ENCODE peak calls at places on chromosomes 4 and X, in seven cellular contexts. One of them, this sample, is unnamed.

GRCh38 chr4:84378983-84379382 is 120.1 kb downstream of the NKX6-1 start:
- DNase-seq in testis: no peak
- DNase-seq in left lung: no peak
- DNase-seq in body of pancreas: no peak
- DNase-seq in HFF-Myc: no peak
- DNase-seq in astrocyte of the spinal cord: no peak
- DNase-seq in dorsolateral prefrontal cortex: no peak
- DNase-seq in this sample: no peak

GRCh38 chr4:115325836-115326235 is 212.4 kb upstream of the NDST4 start:
- DNase-seq in testis: no peak
- DNase-seq in left lung: no peak
- DNase-seq in body of pancreas: no peak
- DNase-seq in HFF-Myc: no peak
- DNase-seq in astrocyte of the spinal cord: no peak
- DNase-seq in dorsolateral prefrontal cortex: no peak
- DNase-seq in this sample: peak; percentile 2

GRCh38 chr4:48243897-48244296 is 25.7 kb downstream of the TEC start:
- DNase-seq in testis: no peak
- DNase-seq in left lung: no peak
- DNase-seq in body of pancreas: no peak
- DNase-seq in HFF-Myc: no peak
- DNase-seq in astrocyte of the spinal cord: no peak
- DNase-seq in dorsolateral prefrontal cortex: no peak
- DNase-seq in this sample: no peak

GRCh38 chr4:20395160-20395773 is 143.6 kb downstream of the SLIT2 start:
- DNase-seq in testis: peak; percentile 64
- DNase-seq in left lung: no peak
- DNase-seq in body of pancreas: peak; percentile 34
- DNase-seq in HFF-Myc: peak; percentile 12
- DNase-seq in astrocyte of the spinal cord: no peak
- DNase-seq in dorsolateral prefrontal cortex: no peak
- DNase-seq in this sample: peak; percentile 73

GRCh38 chr4:186737427-186737826 is 13.8 kb upstream of the FAT1 start:
- DNase-seq in testis: no peak
- DNase-seq in left lung: no peak
- DNase-seq in body of pancreas: no peak
- DNase-seq in HFF-Myc: no peak
- DNase-seq in astrocyte of the spinal cord: no peak
- DNase-seq in dorsolateral prefrontal cortex: no peak
- DNase-seq in this sample: no peak

GRCh38 chr4:3201718-3202702 is 46.9 kb upstream of the MSANTD1 start:
- DNase-seq in testis: peak; percentile 17
- DNase-seq in left lung: no peak
- DNase-seq in body of pancreas: peak; percentile 39
- DNase-seq in HFF-Myc: no peak
- DNase-seq in astrocyte of the spinal cord: peak; percentile 33
- DNase-seq in dorsolateral prefrontal cortex: no peak
- DNase-seq in this sample: peak; percentile 56

GRCh38 chrX:153762636-153763173 is 1.3 kb upstream of the PLXNB3 start:
- DNase-seq in testis: no peak
- DNase-seq in left lung: peak; percentile 23
- DNase-seq in body of pancreas: no peak
- DNase-seq in HFF-Myc: no peak
- DNase-seq in astrocyte of the spinal cord: no peak
- DNase-seq in dorsolateral prefrontal cortex: no peak
- DNase-seq in this sample: no peak

GRCh38 chrX:9147631-9148189 is 113.8 kb upstream of the FAM9B start:
- DNase-seq in testis: no peak
- DNase-seq in left lung: no peak
- DNase-seq in body of pancreas: no peak
- DNase-seq in HFF-Myc: no peak
- DNase-seq in astrocyte of the spinal cord: no peak
- DNase-seq in dorsolateral prefrontal cortex: no peak
- DNase-seq in this sample: no peak

GRCh38 chrX:22950278-22951266 is 49.2 kb upstream of the DDX53 start:
- DNase-seq in testis: peak; percentile 41
- DNase-seq in left lung: no peak
- DNase-seq in body of pancreas: peak; percentile 50
- DNase-seq in HFF-Myc: peak; percentile 69
- DNase-seq in astrocyte of the spinal cord: peak; percentile 81
- DNase-seq in dorsolateral prefrontal cortex: no peak
- DNase-seq in this sample: peak; percentile 94

GRCh38 chr4:102163404-102164140 is 181.7 kb downstream of the SLC39A8 start:
- DNase-seq in testis: no peak
- DNase-seq in left lung: no peak
- DNase-seq in body of pancreas: no peak
- DNase-seq in HFF-Myc: no peak
- DNase-seq in astrocyte of the spinal cord: no peak
- DNase-seq in dorsolateral prefrontal cortex: no peak
- DNase-seq in this sample: no peak

GRCh38 chr4:34766935-34767859 is 1477.1 kb downstream of the ARAP2 start:
- DNase-seq in testis: no peak
- DNase-seq in left lung: no peak
- DNase-seq in body of pancreas: no peak
- DNase-seq in HFF-Myc: no peak
- DNase-seq in astrocyte of the spinal cord: no peak
- DNase-seq in dorsolateral prefrontal cortex: no peak
- DNase-seq in this sample: no peak

GRCh38 chr4:169621754-169622481 is 1.5 kb downstream of the CLCN3 start:
- DNase-seq in testis: no peak
- DNase-seq in left lung: no peak
- DNase-seq in body of pancreas: peak; percentile 28
- DNase-seq in HFF-Myc: no peak
- DNase-seq in astrocyte of the spinal cord: peak; percentile 59
- DNase-seq in dorsolateral prefrontal cortex: no peak
- DNase-seq in this sample: peak; percentile 84

GRCh38 chr4:17098946-17099345 is 200.5 kb upstream of the LDB2 start:
- DNase-seq in testis: no peak
- DNase-seq in left lung: no peak
- DNase-seq in body of pancreas: no peak
- DNase-seq in HFF-Myc: no peak
- DNase-seq in astrocyte of the spinal cord: no peak
- DNase-seq in dorsolateral prefrontal cortex: no peak
- DNase-seq in this sample: no peak

GRCh38 chr4:118826723-118827444 is 9.0 kb downstream of the SEC24D start:
- DNase-seq in testis: no peak
- DNase-seq in left lung: no peak
- DNase-seq in body of pancreas: no peak
- DNase-seq in HFF-Myc: no peak
- DNase-seq in astrocyte of the spinal cord: no peak
- DNase-seq in dorsolateral prefrontal cortex: no peak
- DNase-seq in this sample: no peak

GRCh38 chr4:72489267-72489666 is 79.8 kb downstream of the ADAMTS3 start:
- DNase-seq in testis: no peak
- DNase-seq in left lung: no peak
- DNase-seq in body of pancreas: no peak
- DNase-seq in HFF-Myc: no peak
- DNase-seq in astrocyte of the spinal cord: peak; percentile 42
- DNase-seq in dorsolateral prefrontal cortex: no peak
- DNase-seq in this sample: peak; percentile 61

GRCh38 chr4:11669156-11669555 is 240.5 kb upstream of the HS3ST1 start:
- DNase-seq in testis: no peak
- DNase-seq in left lung: no peak
- DNase-seq in body of pancreas: no peak
- DNase-seq in HFF-Myc: no peak
- DNase-seq in astrocyte of the spinal cord: peak; percentile 7
- DNase-seq in dorsolateral prefrontal cortex: no peak
- DNase-seq in this sample: peak; percentile 25

GRCh38 chr4:95547708-95548471 is 883 bp downstream of the UNC5C start:
- DNase-seq in testis: peak; percentile 71
- DNase-seq in left lung: peak; percentile 74
- DNase-seq in body of pancreas: no peak
- DNase-seq in HFF-Myc: no peak
- DNase-seq in astrocyte of the spinal cord: peak; percentile 46
- DNase-seq in dorsolateral prefrontal cortex: no peak
- DNase-seq in this sample: peak; percentile 34

GRCh38 chr4:94765653-94766052 is 7.9 kb downstream of the BMPR1B start:
- DNase-seq in testis: no peak
- DNase-seq in left lung: no peak
- DNase-seq in body of pancreas: no peak
- DNase-seq in HFF-Myc: no peak
- DNase-seq in astrocyte of the spinal cord: no peak
- DNase-seq in dorsolateral prefrontal cortex: no peak
- DNase-seq in this sample: no peak

GRCh38 chrX:134460861-134461218 is 875 bp downstream of the HPRT1 start:
- DNase-seq in testis: no peak
- DNase-seq in left lung: no peak
- DNase-seq in body of pancreas: no peak
- DNase-seq in HFF-Myc: no peak
- DNase-seq in astrocyte of the spinal cord: peak; percentile 24
- DNase-seq in dorsolateral prefrontal cortex: no peak
- DNase-seq in this sample: peak; percentile 10

GRCh38 chr4:93103042-93103441 is 725.5 kb upstream of the ATOH1 start:
- DNase-seq in testis: no peak
- DNase-seq in left lung: no peak
- DNase-seq in body of pancreas: no peak
- DNase-seq in HFF-Myc: no peak
- DNase-seq in astrocyte of the spinal cord: no peak
- DNase-seq in dorsolateral prefrontal cortex: no peak
- DNase-seq in this sample: no peak

GRCh38 chr4:183172881-183173280 is 73.8 kb downstream of the WWC2 start:
- DNase-seq in testis: no peak
- DNase-seq in left lung: no peak
- DNase-seq in body of pancreas: no peak
- DNase-seq in HFF-Myc: no peak
- DNase-seq in astrocyte of the spinal cord: no peak
- DNase-seq in dorsolateral prefrontal cortex: no peak
- DNase-seq in this sample: no peak

GRCh38 chr4:183175631-183176232 is 76.7 kb downstream of the WWC2 start:
- DNase-seq in testis: no peak
- DNase-seq in left lung: no peak
- DNase-seq in body of pancreas: no peak
- DNase-seq in HFF-Myc: no peak
- DNase-seq in astrocyte of the spinal cord: peak; percentile 19
- DNase-seq in dorsolateral prefrontal cortex: no peak
- DNase-seq in this sample: peak; percentile 74

GRCh38 chr4:183171484-183172267 is 72.6 kb downstream of the WWC2 start:
- DNase-seq in testis: no peak
- DNase-seq in left lung: no peak
- DNase-seq in body of pancreas: no peak
- DNase-seq in HFF-Myc: no peak
- DNase-seq in astrocyte of the spinal cord: no peak
- DNase-seq in dorsolateral prefrontal cortex: no peak
- DNase-seq in this sample: no peak

GRCh38 chr4:183170894-183171293 is 71.8 kb downstream of the WWC2 start:
- DNase-seq in testis: no peak
- DNase-seq in left lung: no peak
- DNase-seq in body of pancreas: no peak
- DNase-seq in HFF-Myc: no peak
- DNase-seq in astrocyte of the spinal cord: no peak
- DNase-seq in dorsolateral prefrontal cortex: no peak
- DNase-seq in this sample: no peak

DNA sequence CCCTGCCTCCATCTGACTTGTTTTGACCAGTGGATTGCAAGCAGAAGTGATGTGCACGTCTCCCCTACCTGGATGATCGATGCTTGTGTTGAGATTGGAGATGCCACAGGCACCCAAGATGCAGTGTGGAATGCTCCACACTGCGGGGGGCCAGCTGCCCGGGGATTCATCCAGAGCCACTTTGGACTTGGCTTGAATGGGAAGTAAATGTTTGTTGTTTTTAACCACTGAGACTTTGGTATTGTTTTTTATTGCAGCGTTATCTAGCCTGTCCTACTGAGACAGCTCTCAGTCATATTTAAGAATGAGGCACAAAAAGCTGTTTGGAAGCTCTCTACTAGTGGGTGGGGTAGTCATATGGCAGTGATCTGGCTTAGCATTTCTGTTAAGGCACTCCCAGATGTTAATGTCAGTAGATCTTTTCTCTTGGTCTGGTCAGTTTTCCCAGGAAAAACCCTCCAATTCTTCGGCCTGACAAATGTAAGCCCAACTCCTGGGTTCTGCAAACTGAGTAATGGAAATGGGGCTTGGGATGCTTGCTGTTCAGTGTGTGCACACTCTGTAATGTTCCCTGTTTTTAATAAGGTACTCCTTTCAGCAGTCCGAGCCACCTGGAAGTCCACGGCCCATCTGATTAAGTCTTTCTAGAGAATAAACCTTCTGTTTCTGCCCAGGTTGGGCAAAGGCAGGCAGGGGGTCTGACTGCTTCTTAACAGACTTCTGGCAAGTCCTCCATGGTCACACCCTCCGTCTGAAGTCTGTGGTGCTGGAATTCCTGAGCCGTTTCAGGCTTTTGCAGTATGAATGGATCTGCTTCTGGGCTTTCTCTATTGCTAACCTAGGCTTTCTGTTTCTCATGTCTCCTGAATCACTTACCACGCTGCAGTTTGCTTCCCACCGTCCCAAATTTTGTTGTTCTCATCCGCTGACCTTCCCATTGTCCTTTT is 74.8 kb downstream of the WWC2 start:
- DNase-seq in testis: no peak
- DNase-seq in left lung: no peak
- DNase-seq in body of pancreas: no peak
- DNase-seq in HFF-Myc: no peak
- DNase-seq in astrocyte of the spinal cord: peak; percentile 55
- DNase-seq in dorsolateral prefrontal cortex: no peak
- DNase-seq in this sample: peak; percentile 64
- TF ChIP-seq CTCF in testis: no peak
- TF ChIP-seq CTCF in left lung: no peak
- TF ChIP-seq CTCF in body of pancreas: no peak
- TF ChIP-seq CTCF in HFF-Myc: no peak
- TF ChIP-seq CTCF in astrocyte of the spinal cord: no peak
- TF ChIP-seq CTCF in dorsolateral prefrontal cortex: no peak
- TF ChIP-seq CTCF in this sample: no peak

GRCh38 chr4:101099001-101099400 is 248.3 kb downstream of the PPP3CA start:
- DNase-seq in testis: no peak
- DNase-seq in left lung: no peak
- DNase-seq in body of pancreas: no peak
- DNase-seq in HFF-Myc: no peak
- DNase-seq in astrocyte of the spinal cord: no peak
- DNase-seq in dorsolateral prefrontal cortex: no peak
- DNase-seq in this sample: no peak
- H3K4me3 ChIP-seq in testis: no peak overlapping the region
- H3K4me3 ChIP-seq in left lung: no peak overlapping the region
- H3K4me3 ChIP-seq in body of pancreas: no peak overlapping the region
- H3K4me3 ChIP-seq in HFF-Myc: no peak overlapping the region
- H3K4me3 ChIP-seq in astrocyte of the spinal cord: no peak overlapping the region
- H3K4me3 ChIP-seq in dorsolateral prefrontal cortex: no peak overlapping the region
- H3K4me3 ChIP-seq in this sample: no peak overlapping the region

DNA sequence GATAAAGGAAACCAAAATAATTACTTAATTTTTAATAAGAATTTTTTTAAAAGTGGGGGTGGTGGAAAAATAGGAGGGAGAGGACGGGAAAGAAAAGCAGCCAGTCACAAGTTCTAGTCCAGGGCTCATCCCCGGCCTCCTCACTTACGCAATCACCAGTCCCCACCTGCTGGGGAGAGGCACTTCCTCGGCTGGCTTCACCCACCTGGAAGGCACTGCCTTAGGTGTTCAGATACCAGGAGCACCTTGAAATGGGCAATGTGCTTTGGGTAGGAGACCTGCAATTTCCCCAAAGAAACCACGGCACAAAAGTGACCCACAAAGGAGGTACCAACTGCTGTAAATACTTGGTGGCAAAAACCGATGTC is 23.8 kb downstream of the AFAP1 start:
- DNase-seq in testis: no peak
- DNase-seq in left lung: no peak
- DNase-seq in body of pancreas: no peak
- DNase-seq in HFF-Myc: no peak
- DNase-seq in astrocyte of the spinal cord: no peak
- DNase-seq in dorsolateral prefrontal cortex: no peak
- DNase-seq in this sample: no peak
- TF ChIP-seq CTCF in testis: no peak
- TF ChIP-seq CTCF in left lung: no peak
- TF ChIP-seq CTCF in body of pancreas: no peak
- TF ChIP-seq CTCF in HFF-Myc: no peak
- TF ChIP-seq CTCF in astrocyte of the spinal cord: no peak
- TF ChIP-seq CTCF in dorsolateral prefrontal cortex: no peak
- TF ChIP-seq CTCF in this sample: no peak

GRCh38 chrX:34654939-34655338 is 2.1 kb downstream of the TMEM47 start:
- DNase-seq in testis: no peak
- DNase-seq in left lung: no peak
- DNase-seq in body of pancreas: no peak
- DNase-seq in HFF-Myc: no peak
- DNase-seq in astrocyte of the spinal cord: peak; percentile 29
- DNase-seq in dorsolateral prefrontal cortex: no peak
- DNase-seq in this sample: peak; percentile 24
- H3K4me3 ChIP-seq in testis: peak overlapping the region; percentile 70
- H3K4me3 ChIP-seq in left lung: peak overlapping the region; percentile 41
- H3K4me3 ChIP-seq in body of pancreas: no peak overlapping the region
- H3K4me3 ChIP-seq in HFF-Myc: peak overlapping the region; percentile 54
- H3K4me3 ChIP-seq in astrocyte of the spinal cord: peak overlapping the region; percentile 70
- H3K4me3 ChIP-seq in dorsolateral prefrontal cortex: peak overlapping the region; percentile 67
- H3K4me3 ChIP-seq in this sample: peak overlapping the region; percentile 71